ENCODE peak calls at places on chromosomes 4 and X, in ten cellular contexts. Y, C, M, L, R, O, N, J, A and B are unnamed samples. For H4K20me1 and H3K4me1, the result is how much of the 10 kb centered on the place peaks cover.

GRCh38 chr4:89561051-89561450 is 253.5 kb upstream of the GPRIN3 start:
- DNase-seq in Y (no peak), C (no peak), M (no peak), L (no peak), R (no peak), O (peak), N (no peak), J (no peak), A (no peak), B (no peak)

GRCh38 chr4:87093443-87094123 is 126.8 kb downstream of the KLHL8 start:
- DNase-seq in Y (peak), C (peak), M (peak), L (no peak), R (peak), O (peak), N (peak), J (peak), A (no peak), B (peak)

GRCh38 chr4:156596026-156596425 is 375.6 kb downstream of the PDGFC start:
- DNase-seq in Y (no peak), C (no peak), M (no peak), L (no peak), R (peak), O (no peak), N (peak), J (no peak), A (no peak), B (no peak)

GRCh38 chrX:11374570-11374969 is 81.4 kb downstream of the AMELX start:
- DNase-seq in Y (no peak), C (no peak), M (peak), L (no peak), R (no peak), O (no peak), N (no peak), J (no peak), A (no peak), B (no peak)

GRCh38 chrX:102684772-102685520 is 27.3 kb upstream of the GPRASP2 start:
- DNase-seq in Y (no peak), C (no peak), M (no peak), L (no peak), R (no peak), O (no peak), N (no peak), J (no peak), A (no peak), B (no peak)

GRCh38 chr4:100421356-100421978 is 96.4 kb downstream of the EMCN start:
- DNase-seq in Y (peak), C (peak), M (peak), L (no peak), R (peak), O (peak), N (peak), J (peak), A (no peak), B (peak)

GRCh38 chr4:186132577-186133277 is 28.2 kb downstream of the FAM149A start:
- DNase-seq in Y (peak), C (peak), M (peak), L (peak), R (peak), O (peak), N (peak), J (peak), A (peak), B (peak)

GRCh38 chr4:177596035-177596434 is 153.8 kb upstream of the AGA start:
- DNase-seq in Y (no peak), C (peak), M (peak), L (peak), R (peak), O (peak), N (peak), J (peak), A (peak), B (no peak)

GRCh38 chr4:36523182-36523581 is 241.8 kb downstream of the DTHD1 start:
- DNase-seq in Y (peak), C (no peak), M (no peak), L (no peak), R (no peak), O (peak), N (no peak), J (no peak), A (no peak), B (no peak)

GRCh38 chr4:142473218-142473959 is 372.7 kb downstream of the INPP4B start:
- DNase-seq in Y (no peak), C (no peak), M (peak), L (peak), R (no peak), O (no peak), N (no peak), J (no peak), A (no peak), B (no peak)

GRCh38 chr4:24968992-24969391 is 56.1 kb upstream of the CCDC149 start:
- DNase-seq in Y (no peak), C (no peak), M (no peak), L (no peak), R (no peak), O (no peak), N (no peak), J (no peak), A (no peak), B (no peak)

GRCh38 chr4:78267790-78268189 is 210.7 kb downstream of the FRAS1 start:
- DNase-seq in Y (no peak), C (no peak), M (no peak), L (no peak), R (no peak), O (no peak), N (no peak), J (no peak), A (no peak), B (no peak)

GRCh38 chr4:98688416-98689290 is 30.2 kb upstream of the TSPAN5 start:
- DNase-seq in Y (no peak), C (peak), M (peak), L (peak), R (peak), O (peak), N (peak), J (no peak), A (no peak), B (no peak)

GRCh38 chr4:141580523-141580922 is 55.9 kb upstream of the IL15 start:
- DNase-seq in Y (no peak), C (no peak), M (no peak), L (no peak), R (no peak), O (peak), N (no peak), J (no peak), A (no peak), B (no peak)

GRCh38 chr4:181559637-181560036 is 683.6 kb upstream of the TENM3 start:
- DNase-seq in Y (no peak), C (no peak), M (peak), L (no peak), R (peak), O (no peak), N (no peak), J (no peak), A (no peak), B (no peak)

GRCh38 chr4:151359576-151359975 is 34.2 kb upstream of the SH3D19 start:
- DNase-seq in Y (no peak), C (no peak), M (peak), L (no peak), R (no peak), O (no peak), N (no peak), J (no peak), A (no peak), B (no peak)

GRCh38 chr4:30262379-30262778 is 457.8 kb upstream of the PCDH7 start:
- DNase-seq in Y (no peak), C (no peak), M (peak), L (no peak), R (no peak), O (no peak), N (no peak), J (no peak), A (no peak), B (no peak)

GRCh38 chr4:99572527-99573240 is 1.9 kb upstream of the MTTP start:
- DNase-seq in Y (no peak), C (no peak), M (peak), L (no peak), R (no peak), O (no peak), N (no peak), J (no peak), A (no peak), B (no peak)

GRCh38 chr4:105895324-105895608 is at the start of gene NPNT:
- DNase-seq in Y (peak), C (no peak), M (peak), L (no peak), R (peak), O (peak), N (no peak), J (peak), A (no peak), B (no peak)

GRCh38 chrX:40167240-40168182 is 69.8 kb upstream of the BCOR start:
- DNase-seq in Y (peak), C (no peak), M (no peak), L (no peak), R (no peak), O (peak), N (no peak), J (peak), A (no peak), B (peak)

GRCh38 chrX:65697915-65698796 is 30.7 kb downstream of the MSN start:
- DNase-seq in Y (peak), C (no peak), M (no peak), L (no peak), R (peak), O (no peak), N (peak), J (no peak), A (no peak), B (peak)

GRCh38 chr4:101914761-101915160 is 124.2 kb downstream of the BANK1 start:
- DNase-seq in Y (no peak), C (no peak), M (no peak), L (no peak), R (no peak), O (no peak), N (no peak), J (no peak), A (no peak), B (no peak)

GRCh38 chr4:11746734-11747133 is 318.0 kb upstream of the HS3ST1 start:
- DNase-seq in Y (no peak), C (no peak), M (no peak), L (no peak), R (peak), O (no peak), N (peak), J (no peak), A (no peak), B (no peak)
- H4K20me1 ChIP-seq in Y (under half), C (under half), M (under half), L (under half), R (under half), O (under half), N (under half), J (under half), A (under half), B (under half)

DNA sequence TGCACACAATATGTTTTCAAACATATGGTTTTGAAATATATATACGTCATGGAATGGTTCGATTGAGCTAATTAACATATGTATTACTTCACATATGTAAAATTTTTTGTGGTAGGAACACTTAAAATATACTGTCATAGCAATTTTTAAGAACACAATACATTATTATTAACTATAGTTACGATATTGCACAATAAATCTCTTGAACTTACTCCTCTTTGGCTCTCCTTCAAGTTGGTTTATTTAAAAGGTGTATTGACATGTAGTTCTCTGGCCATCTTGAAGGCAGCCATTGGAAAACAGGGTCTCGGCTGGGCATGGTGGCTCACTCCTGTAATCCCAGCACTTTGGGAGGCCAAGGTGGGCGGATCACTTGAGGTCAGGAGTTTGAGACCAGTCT is 53.8 kb downstream of the CASP3 start:
- DNase-seq in Y (no peak), C (no peak), M (no peak), L (no peak), R (no peak), O (no peak), N (no peak), J (no peak), A (no peak), B (no peak)
- H3K4me1 ChIP-seq in Y (under half), C (under half), M (under half), L (under half), R (under half), O (under half), N (under half), J (under half), A (under half), B (under half)

DNA sequence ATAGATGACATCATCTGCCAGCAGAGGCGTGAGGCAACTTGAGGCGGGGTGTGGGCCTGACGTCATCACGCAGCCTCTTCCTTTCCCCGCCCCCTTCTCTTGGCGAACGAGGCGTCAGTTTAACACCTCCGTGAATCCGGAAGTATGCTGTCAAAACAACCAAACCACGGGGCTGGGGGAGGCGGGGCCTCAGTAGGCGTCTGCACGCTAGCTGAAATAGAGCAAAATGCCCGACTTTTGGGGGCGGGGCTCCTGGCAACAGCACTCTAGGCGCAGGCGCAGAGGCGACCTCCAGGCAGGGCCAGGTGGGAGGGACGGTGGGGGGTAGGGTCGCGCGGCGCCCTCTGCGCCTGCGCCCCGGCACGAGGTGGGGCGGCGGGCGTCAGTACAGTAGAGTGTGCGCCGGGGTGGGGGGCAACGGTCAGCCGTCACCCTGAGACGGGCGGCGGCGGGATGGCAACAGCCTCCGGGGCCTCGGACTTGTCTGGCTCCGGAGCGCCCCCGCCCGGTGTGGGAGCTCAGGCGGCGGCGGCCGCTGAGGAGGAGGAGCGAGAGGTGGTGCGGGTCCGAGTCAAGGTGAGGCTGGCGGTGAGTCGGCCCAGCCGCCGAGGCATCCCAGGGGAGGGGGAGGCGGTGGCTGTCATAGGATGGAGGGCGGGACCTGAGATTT is at the start of gene TBC1D25:
- DNase-seq in Y (peak), C (peak), M (peak), L (peak), R (peak), O (peak), N (peak), J (peak), A (peak), B (peak)
- TF ChIP-seq CTCF in Y (peak), C (peak), M (peak), L (peak), R (peak), O (peak), N (no peak), J (peak), A (no peak), B (peak)

GRCh38 chrX:153968754-153969124 is 2.9 kb downstream of the HCFC1 start:
- DNase-seq in Y (peak), C (no peak), M (peak), L (no peak), R (peak), O (peak), N (no peak), J (no peak), A (no peak), B (peak)

GRCh38 chrX:153971124-153971631 is 440 bp downstream of the HCFC1 start:
- DNase-seq in Y (peak), C (peak), M (peak), L (peak), R (peak), O (peak), N (peak), J (peak), A (no peak), B (peak)

GRCh38 chrX:153970398-153971123 is 1.1 kb downstream of the HCFC1 start:
- DNase-seq in Y (peak), C (no peak), M (peak), L (no peak), R (peak), O (peak), N (peak), J (peak), A (no peak), B (peak)

GRCh38 chrX:153969125-153969903 is 2.3 kb downstream of the HCFC1 start:
- DNase-seq in Y (no peak), C (no peak), M (no peak), L (no peak), R (no peak), O (peak), N (no peak), J (no peak), A (no peak), B (peak)

DNA sequence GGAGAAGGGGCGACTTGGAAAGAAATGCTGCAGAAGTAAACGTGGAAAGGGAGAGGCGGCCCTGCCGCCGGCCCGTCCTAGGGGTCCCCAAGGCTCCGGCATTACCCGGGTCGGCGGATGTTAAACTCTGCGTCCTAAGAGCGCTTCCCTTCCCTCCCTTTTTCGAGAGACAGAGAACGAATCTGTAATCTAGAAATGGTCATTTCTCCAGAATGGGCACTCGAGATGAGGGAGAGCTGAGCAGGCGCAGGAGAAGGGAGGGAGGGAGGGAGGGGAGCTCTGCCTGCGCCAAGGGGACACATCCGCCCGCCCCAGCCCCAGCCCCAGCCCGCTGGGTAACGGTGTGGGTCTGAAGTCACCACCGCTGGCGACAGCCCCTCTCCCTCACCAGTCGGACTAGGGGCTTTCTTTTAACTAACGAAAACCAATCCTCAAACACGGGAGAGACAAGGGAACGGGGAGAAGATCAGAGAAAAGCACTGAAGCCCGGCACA is 1.7 kb downstream of the HCFC1 start:
- DNase-seq in Y (no peak), C (no peak), M (peak), L (no peak), R (peak), O (no peak), N (peak), J (no peak), A (no peak), B (peak)
- H4K20me1 ChIP-seq in Y (under half), C (under half), M (under half), L (under half), R (under half), O (half or more), N (half or more), J (under half), A (under half), B (under half)

DNA sequence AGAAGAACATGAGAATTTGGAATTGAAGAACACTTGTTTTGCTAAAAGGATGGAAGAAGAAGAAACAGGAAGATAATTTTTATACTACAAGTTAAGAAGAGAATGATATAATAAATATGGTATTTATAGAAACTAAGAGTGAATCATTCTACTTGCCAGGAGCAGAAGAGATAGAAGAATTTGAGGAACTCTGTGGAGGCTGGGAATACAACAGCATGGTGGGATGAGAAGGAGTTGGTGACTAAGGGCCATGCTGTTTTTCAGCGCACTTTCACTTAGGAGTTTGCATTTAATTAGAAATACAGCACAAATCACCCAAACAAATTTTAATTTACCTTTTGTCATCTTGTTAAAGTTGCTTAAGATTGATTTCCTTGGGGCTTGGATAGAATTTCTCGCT is 20.5 kb downstream of the HADH start:
- DNase-seq in Y (no peak), C (no peak), M (peak), L (no peak), R (peak), O (no peak), N (peak), J (no peak), A (no peak), B (no peak)
- H3K4me1 ChIP-seq in Y (under half), C (under half), M (under half), L (under half), R (under half), O (under half), N (under half), J (under half), A (under half), B (under half)

DNA sequence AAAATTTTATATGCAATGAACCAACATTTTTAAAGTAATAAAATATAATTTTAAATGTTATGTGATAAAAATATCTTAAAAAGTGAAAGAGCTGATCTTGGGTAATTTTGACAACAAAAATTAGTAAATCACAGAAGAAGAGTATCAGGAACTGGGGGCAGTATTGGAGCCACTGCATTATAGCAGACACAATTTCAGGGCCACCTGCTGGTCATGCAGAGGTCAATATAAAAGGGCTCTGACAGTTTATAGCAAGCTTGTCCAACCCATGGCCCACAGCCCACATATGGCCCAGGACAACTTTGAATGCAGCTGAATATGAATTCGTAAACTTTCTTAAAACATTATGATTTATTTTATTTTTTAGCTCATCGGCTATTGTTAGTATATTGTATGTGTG is 13.0 kb upstream of the LEF1 start:
- DNase-seq in Y (no peak), C (no peak), M (no peak), L (no peak), R (no peak), O (no peak), N (no peak), J (no peak), A (no peak), B (peak)
- TF ChIP-seq CTCF in Y (peak), C (peak), M (peak), L (no peak), R (no peak), O (peak), N (no peak), J (peak), A (no peak), B (peak)

DNA sequence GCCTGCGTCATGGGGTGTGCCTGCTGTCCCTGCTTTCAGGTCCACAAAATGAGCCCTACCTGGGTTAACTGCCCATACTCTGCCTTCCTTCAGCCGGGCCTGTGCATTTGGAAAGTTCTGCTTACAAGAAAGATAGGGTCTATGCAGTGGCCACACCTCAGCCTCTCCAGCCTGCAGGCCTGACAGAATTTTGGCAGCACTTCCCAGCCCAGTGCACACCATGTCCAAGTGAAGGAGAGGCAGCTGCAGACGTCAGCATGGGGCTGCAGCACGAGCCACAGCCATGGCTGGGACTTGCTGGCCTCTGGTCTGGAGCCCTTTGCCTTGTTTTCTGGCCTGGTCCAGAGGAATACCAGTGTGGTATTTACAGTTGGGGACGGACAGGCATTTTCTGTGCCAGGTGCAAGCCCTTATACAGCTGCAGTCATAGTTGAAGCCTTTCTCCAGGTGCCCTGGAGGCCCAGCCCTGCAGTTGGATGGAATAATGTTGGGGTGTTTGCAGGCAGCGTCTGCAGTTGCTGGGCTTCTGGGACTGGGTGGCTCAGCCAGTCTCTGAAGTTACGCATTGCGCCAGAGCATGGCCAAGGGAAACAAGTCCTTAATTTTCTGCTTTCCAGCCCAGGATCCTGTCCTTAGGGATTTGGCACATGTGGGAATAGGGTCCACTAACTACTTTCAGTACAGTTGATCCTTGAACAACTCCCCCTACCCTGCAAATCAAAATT is 26.2 kb downstream of the JADE1 start:
- DNase-seq in Y (no peak), C (no peak), M (no peak), L (no peak), R (peak), O (no peak), N (no peak), J (no peak), A (no peak), B (no peak)
- H4K20me1 ChIP-seq in Y (half or more), C (under half), M (under half), L (under half), R (under half), O (half or more), N (under half), J (under half), A (half or more), B (under half)

GRCh38 chr4:1170156-1170804 is 2.1 kb downstream of the SPON2 start:
- DNase-seq in Y (no peak), C (no peak), M (no peak), L (no peak), R (no peak), O (no peak), N (no peak), J (no peak), A (no peak), B (no peak)
- H3K4me1 ChIP-seq in Y (under half), C (under half), M (under half), L (under half), R (under half), O (under half), N (under half), J (under half), A (under half), B (under half)

GRCh38 chrX:115939070-115939469 is 231.5 kb upstream of the AGTR2 start:
- DNase-seq in Y (no peak), C (no peak), M (no peak), L (no peak), R (no peak), O (no peak), N (no peak), J (no peak), A (no peak), B (peak)
- TF ChIP-seq CTCF in Y (no peak), C (no peak), M (no peak), L (no peak), R (no peak), O (no peak), N (no peak), J (no peak), A (no peak), B (no peak)